ENCODE peak calls at places on chromosomes 13 and 19, in five cellular contexts. B, P, T, S and O are unnamed samples.

GRCh38 chr19:1084024-1084868 is 10.9 kb downstream of the POLR2E start:
- DNase-seq in B (no peak), P (no peak), T (no peak), S (no peak), O (no peak)

GRCh38 chr19:776549-776948 is 20.7 kb upstream of the PTBP1 start:
- DNase-seq in B (no peak), P (no peak), T (no peak), S (no peak), O (no peak)

GRCh38 chr13:97344250-97345175 is 89.5 kb upstream of the RAP2A start:
- DNase-seq in B (peak; percentile 67), P (peak; percentile 53), T (peak; percentile 18), S (no peak), O (peak; percentile 19)

GRCh38 chr13:44686478-44687071 is 110.4 kb upstream of the TSC22D1 start:
- DNase-seq in B (no peak), P (no peak), T (no peak), S (no peak), O (no peak)

GRCh38 chr19:41590945-41591344 is 15.0 kb downstream of the CEACAM21 start:
- DNase-seq in B (no peak), P (no peak), T (no peak), S (no peak), O (no peak)

GRCh38 chr13:103031332-103031873 is 34.8 kb downstream of the SLC10A2 start:
- DNase-seq in B (no peak), P (no peak), T (no peak), S (no peak), O (no peak)

GRCh38 chr13:20482275-20482761 is 43.3 kb downstream of the CRYL1 start:
- DNase-seq in B (no peak), P (no peak), T (no peak), S (no peak), O (no peak)

GRCh38 chr19:40810160-40810559 is 11.2 kb downstream of the EGLN2 start:
- DNase-seq in B (no peak), P (no peak), T (no peak), S (no peak), O (no peak)

GRCh38 chr19:29886535-29886934 is 55.5 kb upstream of the URI1 start:
- DNase-seq in B (no peak), P (no peak), T (no peak), S (no peak), O (no peak)

GRCh38 chr13:97982286-97982685 is 28.8 kb downstream of the IPO5 start:
- DNase-seq in B (no peak), P (no peak), T (no peak), S (no peak), O (no peak)

GRCh38 chr13:32811297-32811800 is 204.9 kb upstream of the KL start:
- DNase-seq in B (no peak), P (no peak), T (no peak), S (no peak), O (no peak)

GRCh38 chr13:73952683-73953082 is 181.5 kb downstream of the KLF12 start:
- DNase-seq in B (no peak), P (no peak), T (no peak), S (no peak), O (no peak)

GRCh38 chr19:36379510-36379819 is 464 bp upstream of the ZFP14 start:
- DNase-seq in B (no peak), P (no peak), T (no peak), S (no peak), O (no peak)

GRCh38 chr19:1102407-1103106 is 1.2 kb upstream of the GPX4 start:
- DNase-seq in B (no peak), P (no peak), T (peak; percentile 54), S (no peak), O (no peak)

GRCh38 chr19:50512112-50512998 is 1.4 kb downstream of the ASPDH start:
- DNase-seq in B (no peak), P (no peak), T (no peak), S (no peak), O (no peak)

GRCh38 chr19:29084266-29084665 is 128.7 kb downstream of the UQCRFS1 start:
- DNase-seq in B (no peak), P (peak; percentile 63), T (no peak), S (no peak), O (no peak)

GRCh38 chr13:76980075-76980718 is 11.7 kb upstream of the CLN5 start:
- DNase-seq in B (peak; percentile 76), P (peak; percentile 96), T (peak; percentile 89), S (peak; percentile 71), O (peak; percentile 80)

GRCh38 chr19:54158812-54159351 is 639 bp downstream of the LENG1 start:
- DNase-seq in B (no peak), P (no peak), T (no peak), S (no peak), O (no peak)

GRCh38 chr19:54558339-54558738 is 15.3 kb upstream of the LILRA2 start:
- DNase-seq in B (no peak), P (no peak), T (no peak), S (no peak), O (no peak)

GRCh38 chr19:35592226-35592625 is 6.3 kb downstream of the PMIS2 start:
- DNase-seq in B (no peak), P (peak; percentile 40), T (no peak), S (no peak), O (no peak)

GRCh38 chr19:37905936-37906867 is at the start of gene WDR87:
- DNase-seq in B (peak; percentile 61), P (peak; percentile 89), T (peak; percentile 18), S (no peak), O (peak; percentile 93)

GRCh38 chr19:11061951-11062350 is 27.3 kb upstream of the LDLR start:
- DNase-seq in B (no peak), P (no peak), T (no peak), S (no peak), O (no peak)

GRCh38 chr13:100549316-100549715 is 39.3 kb downstream of the GGACT start:
- DNase-seq in B (no peak), P (no peak), T (no peak), S (no peak), O (no peak)

GRCh38 chr19:30862876-30863275 is 486.4 kb downstream of the TSHZ3 start:
- DNase-seq in B (no peak), P (no peak), T (no peak), S (no peak), O (no peak)

GRCh38 chr13:39451301-39451700 is 151.7 kb downstream of the LHFPL6 start:
- DNase-seq in B (no peak), P (no peak), T (no peak), S (no peak), O (no peak)

GRCh38 chr13:66009241-66009640 is 1220.9 kb downstream of the PCDH9 start:
- DNase-seq in B (no peak), P (no peak), T (no peak), S (no peak), O (no peak)

GRCh38 chr19:5706876-5707573 is 12.9 kb downstream of the LONP1 start:
- DNase-seq in B (no peak), P (no peak), T (no peak), S (no peak), O (no peak)

GRCh38 chr13:29621841-29622240 is 26.4 kb upstream of the SLC7A1 start:
- DNase-seq in B (no peak), P (no peak), T (no peak), S (no peak), O (no peak)

GRCh38 chr19:54905908-54906511 is at the start of gene NCR1:
- DNase-seq in B (no peak), P (no peak), T (no peak), S (no peak), O (no peak)